ENCODE peak calls at places on chromosomes 16 and 17, in eight cellular contexts. N is SK-N-SH, Y is fibroblast of pulmonary artery, M is adrenal gland, T is BJ, E is ascending aorta, I is HCT116, A is cardiac muscle cell. K is an unnamed sample.

GRCh38 chr16:12771341-12771798 is 32.3 kb downstream of the CPPED1 start:
- DNase-seq in N (no peak), Y (peak), M (peak), T (no peak), E (no peak), I (no peak), A (peak), K (peak)

GRCh38 chr17:13374203-13375143 is 227.3 kb downstream of the HS3ST3A1 start:
- DNase-seq in N (no peak), Y (no peak), M (no peak), T (no peak), E (no peak), I (no peak), A (no peak), K (no peak)

GRCh38 chr17:19728114-19728495 is 11.7 kb upstream of the SLC47A2 start:
- DNase-seq in N (peak), Y (peak), M (peak), T (peak), E (peak), I (no peak), A (peak), K (peak)

GRCh38 chr17:41332239-41332638 is 16.7 kb upstream of the KRTAP17-1 start:
- DNase-seq in N (no peak), Y (no peak), M (no peak), T (no peak), E (no peak), I (no peak), A (no peak), K (no peak)

GRCh38 chr16:55836158-55836611 is 3.3 kb upstream of the CES1 start:
- DNase-seq in N (no peak), Y (no peak), M (peak), T (no peak), E (no peak), I (no peak), A (no peak), K (no peak)

GRCh38 chr16:28166394-28167208 is 45.2 kb downstream of the XPO6 start:
- DNase-seq in N (no peak), Y (no peak), M (no peak), T (no peak), E (no peak), I (peak), A (no peak), K (peak)

GRCh38 chr17:81427446-81428120 is 32.3 kb downstream of the BAHCC1 start:
- DNase-seq in N (peak), Y (no peak), M (no peak), T (no peak), E (no peak), I (no peak), A (no peak), K (no peak)

GRCh38 chr17:63705657-63706056 is 5.7 kb upstream of the LIMD2 start:
- DNase-seq in N (no peak), Y (no peak), M (peak), T (no peak), E (peak), I (no peak), A (no peak), K (no peak)

GRCh38 chr16:17302620-17303019 is 168.1 kb downstream of the XYLT1 start:
- DNase-seq in N (no peak), Y (no peak), M (no peak), T (no peak), E (no peak), I (no peak), A (no peak), K (no peak)

GRCh38 chr16:20041924-20042596 is 31.6 kb downstream of the GPR139 start:
- DNase-seq in N (no peak), Y (no peak), M (no peak), T (no peak), E (no peak), I (no peak), A (no peak), K (no peak)

GRCh38 chr16:80615751-80616150 is 75.0 kb downstream of the DYNLRB2 start:
- DNase-seq in N (peak), Y (no peak), M (no peak), T (no peak), E (no peak), I (no peak), A (no peak), K (no peak)

GRCh38 chr16:65083181-65083845 is 38.5 kb downstream of the CDH11 start:
- DNase-seq in N (no peak), Y (peak), M (no peak), T (no peak), E (no peak), I (no peak), A (peak), K (no peak)

GRCh38 chr16:70418274-70418992 is 20.5 kb downstream of the ST3GAL2 start:
- DNase-seq in N (no peak), Y (no peak), M (no peak), T (no peak), E (no peak), I (no peak), A (no peak), K (no peak)

GRCh38 chr17:58156839-58157803 is 8.9 kb downstream of the OR4D1 start:
- DNase-seq in N (peak), Y (no peak), M (no peak), T (no peak), E (no peak), I (no peak), A (peak), K (no peak)

GRCh38 chr17:80477647-80478478 is 1.5 kb upstream of the NPTX1 start:
- DNase-seq in N (peak), Y (peak), M (peak), T (no peak), E (no peak), I (no peak), A (peak), K (peak)

GRCh38 chr16:76654421-76654820 is 377.2 kb downstream of the CNTNAP4 start:
- DNase-seq in N (no peak), Y (no peak), M (no peak), T (no peak), E (no peak), I (no peak), A (no peak), K (no peak)

GRCh38 chr16:71360378-71360777 is 1.9 kb downstream of the CALB2 start:
- DNase-seq in N (no peak), Y (peak), M (peak), T (peak), E (no peak), I (peak), A (peak), K (peak)

GRCh38 chr16:56189990-56190902 is 1.0 kb upstream of the GNAO1 start:
- DNase-seq in N (peak), Y (peak), M (no peak), T (no peak), E (no peak), I (no peak), A (no peak), K (peak)

GRCh38 chr17:38697061-38697820 is 7.8 kb upstream of the MLLT6 start:
- DNase-seq in N (no peak), Y (no peak), M (no peak), T (no peak), E (no peak), I (no peak), A (no peak), K (no peak)

GRCh38 chr16:82991941-82992675 is 365.3 kb downstream of the CDH13 start:
- DNase-seq in N (no peak), Y (no peak), M (no peak), T (no peak), E (no peak), I (no peak), A (no peak), K (no peak)

GRCh38 chr17:28728364-28729200 is at the start of gene NEK8:
- DNase-seq in N (peak), Y (peak), M (peak), T (peak), E (peak), I (peak), A (peak), K (peak)

GRCh38 chr17:79374087-79374486 is 236.8 kb downstream of the RBFOX3 start:
- DNase-seq in N (no peak), Y (no peak), M (no peak), T (no peak), E (no peak), I (no peak), A (no peak), K (no peak)
- H3K4me3 ChIP-seq in N (no peak), Y (no peak), M (no peak), T (no peak), E (no peak), I (no peak), A (no peak), K (no peak)

GRCh38 chr16:1983544-1984346 is at the start of gene GFER:
- DNase-seq in N (peak), Y (peak), M (peak), T (peak), E (peak), I (peak), A (peak), K (peak)
- TF ChIP-seq CTCF in N (peak), Y (peak), M (no peak), T (peak), E (peak), I (peak), A (peak), K (peak)

DNA sequence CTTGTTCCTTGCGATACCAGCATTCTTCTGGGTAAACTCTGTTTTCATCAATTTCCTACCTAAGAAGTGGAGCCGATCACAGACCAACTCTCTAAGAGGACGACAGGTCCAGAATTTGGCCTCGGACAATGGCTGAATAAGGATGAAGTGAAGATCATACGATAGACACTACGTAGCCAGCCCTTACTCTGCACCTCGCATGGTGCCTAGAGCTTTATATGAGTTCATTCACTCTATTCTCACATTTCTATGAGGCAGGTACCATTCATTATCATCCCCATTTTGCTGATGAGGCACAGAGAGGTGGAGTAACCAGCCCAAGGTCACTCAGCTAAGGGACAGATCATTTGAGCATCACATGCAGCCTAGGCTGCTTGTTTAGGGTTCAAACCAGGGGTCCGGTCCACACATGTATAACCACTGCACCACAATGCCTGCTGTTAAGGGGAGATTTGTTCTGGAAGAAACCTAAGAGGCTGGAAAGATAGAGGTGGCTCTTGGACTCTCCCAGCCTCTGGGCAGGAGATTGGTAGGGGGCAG is 78.6 kb downstream of the MYH11 start:
- DNase-seq in N (no peak), Y (no peak), M (no peak), T (no peak), E (no peak), I (no peak), A (no peak), K (no peak)
- H3K4me3 ChIP-seq in N (no peak), Y (no peak), M (no peak), T (no peak), E (no peak), I (no peak), A (no peak), K (no peak)

DNA sequence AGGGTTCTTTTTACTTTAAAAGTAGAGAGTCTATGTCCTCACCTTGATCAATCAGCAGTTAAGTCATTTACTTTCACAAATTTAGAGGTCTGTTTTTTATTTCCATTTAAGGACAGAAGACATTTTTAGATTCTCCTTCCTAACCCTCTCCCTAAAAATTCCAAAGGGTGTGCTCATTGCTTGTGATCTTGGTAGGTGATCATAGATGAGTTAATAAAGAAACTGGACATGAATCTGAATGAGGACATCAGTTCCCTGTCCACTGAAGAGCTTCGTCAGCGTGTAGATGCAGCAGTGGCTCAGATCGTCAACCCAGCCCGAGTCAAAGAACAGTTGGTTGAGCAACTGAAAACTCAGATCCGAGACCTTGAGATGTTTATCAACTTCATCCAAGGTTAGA is 8.8 kb downstream of the RUNDC1 start:
- DNase-seq in N (no peak), Y (no peak), M (no peak), T (no peak), E (no peak), I (no peak), A (no peak), K (no peak)
- TF ChIP-seq CTCF in N (no peak), Y (no peak), M (no peak), T (no peak), E (no peak), I (no peak), A (no peak), K (no peak)

DNA sequence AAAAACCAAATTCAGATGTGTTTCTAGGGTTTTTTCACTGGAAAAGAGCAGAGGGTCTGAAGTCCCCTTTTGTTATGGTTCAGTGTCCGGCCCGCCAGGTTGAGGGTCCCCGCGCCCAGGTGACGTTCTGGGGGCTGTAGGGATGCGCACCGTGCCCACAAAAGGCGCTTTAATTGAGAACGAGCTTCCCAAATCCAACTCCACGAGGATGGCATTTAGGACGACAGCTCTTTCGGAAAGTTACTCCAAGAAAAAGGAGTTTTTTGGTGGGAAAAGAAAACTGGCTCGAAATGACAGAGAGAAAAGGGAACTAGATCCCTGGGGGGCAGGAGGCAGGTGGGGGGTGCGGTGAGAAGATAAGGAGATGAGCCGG is 15.9 kb upstream of the ZFHX3 start:
- DNase-seq in N (no peak), Y (no peak), M (peak), T (no peak), E (no peak), I (no peak), A (no peak), K (no peak)
- H3K4me3 ChIP-seq in N (no peak), Y (peak), M (peak), T (no peak), E (peak), I (no peak), A (no peak), K (peak)

DNA sequence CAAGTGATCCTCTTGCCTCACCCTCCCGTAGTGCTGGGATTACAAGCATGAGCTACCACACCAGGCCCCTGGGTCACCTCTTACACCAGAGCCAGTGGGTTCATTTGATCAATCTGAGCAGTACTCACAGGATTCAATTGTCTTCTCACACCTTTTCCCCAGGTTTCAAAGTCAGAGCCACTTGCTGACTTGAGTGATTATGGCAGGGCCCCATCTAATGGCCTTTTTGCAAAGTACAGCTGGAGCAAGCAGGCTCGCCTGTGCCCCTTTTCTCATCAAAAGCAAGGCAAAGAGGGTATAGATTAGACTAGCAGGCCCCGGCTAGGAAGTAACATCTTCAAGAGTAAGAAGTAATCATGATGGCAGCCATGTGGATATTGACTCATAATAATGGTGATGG is 114.8 kb upstream of the NOL11 start:
- DNase-seq in N (peak), Y (peak), M (peak), T (no peak), E (no peak), I (peak), A (peak), K (peak)
- TF ChIP-seq CTCF in N (peak), Y (peak), M (peak), T (peak), E (no peak), I (peak), A (peak), K (peak)

DNA sequence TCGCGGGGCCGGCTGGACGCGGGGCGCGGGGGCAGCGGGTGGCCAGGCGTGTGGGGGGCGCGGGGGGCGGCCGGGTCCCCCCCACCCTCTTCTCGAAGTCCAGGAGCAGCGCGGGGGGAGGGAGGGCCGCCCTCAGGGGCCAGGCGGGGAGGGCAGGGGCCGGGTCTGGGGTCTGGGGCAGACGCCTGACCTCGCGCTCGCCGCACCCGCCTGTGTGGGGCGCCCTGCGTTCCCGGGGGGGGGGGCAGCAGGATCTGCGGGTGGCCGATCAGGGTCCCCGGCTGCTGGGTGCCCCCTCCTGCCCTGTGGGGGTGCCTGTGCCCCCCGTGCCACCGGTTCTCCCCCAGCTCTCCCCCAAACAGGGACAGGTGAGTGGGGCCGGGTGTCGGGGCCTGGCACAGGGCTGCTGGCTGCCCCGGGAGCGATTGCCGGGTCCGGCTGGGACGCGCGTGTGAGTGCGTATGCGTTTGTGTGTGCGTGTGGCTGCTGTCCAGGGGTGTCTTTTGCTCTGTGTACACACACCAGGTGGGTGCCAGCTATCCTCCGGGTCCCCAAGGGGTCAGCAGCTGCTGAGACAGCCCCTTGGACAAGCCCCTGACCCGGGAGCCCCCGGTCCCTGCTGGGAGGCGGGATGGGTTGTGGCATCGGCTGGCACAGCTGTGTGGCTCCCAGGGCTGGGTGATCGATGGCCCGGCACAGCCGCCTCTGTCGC is 663 bp downstream of the PRR35 start:
- DNase-seq in N (peak), Y (no peak), M (no peak), T (no peak), E (no peak), I (no peak), A (no peak), K (no peak)
- H3K4me3 ChIP-seq in N (no peak), Y (no peak), M (no peak), T (no peak), E (no peak), I (no peak), A (no peak), K (no peak)

GRCh38 chr17:73624496-73624988 is 19.7 kb downstream of the SDK2 start:
- DNase-seq in N (no peak), Y (no peak), M (no peak), T (no peak), E (no peak), I (no peak), A (no peak), K (no peak)

GRCh38 chr17:73621685-73622084 is 22.6 kb downstream of the SDK2 start:
- DNase-seq in N (no peak), Y (no peak), M (no peak), T (no peak), E (no peak), I (no peak), A (no peak), K (no peak)

GRCh38 chr17:73620414-73620813 is 23.8 kb downstream of the SDK2 start:
- DNase-seq in N (no peak), Y (no peak), M (no peak), T (no peak), E (no peak), I (no peak), A (no peak), K (no peak)

GRCh38 chr17:73623247-73623646 is 21.0 kb downstream of the SDK2 start:
- DNase-seq in N (no peak), Y (no peak), M (no peak), T (no peak), E (no peak), I (no peak), A (no peak), K (no peak)

DNA sequence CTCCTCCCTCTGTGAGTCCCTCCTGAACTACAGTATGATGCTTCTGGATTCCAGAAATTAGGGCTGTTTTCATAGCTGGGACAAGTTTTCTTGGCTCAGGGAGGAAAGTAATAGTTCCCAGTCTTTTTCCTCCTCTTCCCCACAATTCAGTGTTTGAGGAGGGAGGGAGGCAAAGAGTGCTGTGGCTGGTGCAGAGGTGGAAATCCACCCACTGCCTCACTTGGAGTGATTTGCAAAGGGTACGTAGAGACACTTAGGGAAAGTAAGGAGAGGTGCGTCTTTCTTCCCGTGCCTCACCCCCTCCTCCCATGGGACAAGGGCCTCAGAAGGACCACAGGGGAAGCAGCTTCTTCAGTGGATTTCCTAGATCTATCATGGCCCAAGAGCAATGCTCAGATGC is 21.9 kb downstream of the SDK2 start:
- DNase-seq in N (no peak), Y (no peak), M (no peak), T (no peak), E (no peak), I (no peak), A (no peak), K (no peak)
- TF ChIP-seq CTCF in N (no peak), Y (no peak), M (no peak), T (no peak), E (no peak), I (no peak), A (no peak), K (no peak)

GRCh38 chr17:15917439-15918027 is 27.4 kb upstream of the ADORA2B start:
- DNase-seq in N (no peak), Y (no peak), M (no peak), T (no peak), E (no peak), I (no peak), A (peak), K (no peak)
- H3K4me3 ChIP-seq in N (no peak), Y (no peak), M (no peak), T (peak), E (peak), I (no peak), A (no peak), K (no peak)

GRCh38 chr16:9479008-9479407 is 387.6 kb downstream of the HAPSTR1 start:
- DNase-seq in N (no peak), Y (no peak), M (no peak), T (no peak), E (no peak), I (no peak), A (no peak), K (no peak)
- TF ChIP-seq CTCF in N (no peak), Y (no peak), M (no peak), T (no peak), E (no peak), I (no peak), A (no peak), K (no peak)

K was measured in foreskin fibroblast.